ENCODE peak calls at places on chromosome 12, in ten cellular contexts. One of them, this sample, is unnamed.
A peak's percentile ranks its signal among the peaks of the same experiment; 100 is the strongest.

GRCh38 chr12:6089041-6089823 is 35.2 kb downstream of the VWF start:
- DNase-seq in A549: peak; percentile 22
- DNase-seq in MM.1S: peak; percentile 48
- DNase-seq in heart right ventricle: no peak
- DNase-seq in GM23248: peak; percentile 84
- DNase-seq in mesendoderm: peak; percentile 75
- DNase-seq in CD8-positive, alpha-beta memory T cell: no peak
- DNase-seq in CD4-positive, CD25-positive, alpha-beta regulatory T cell: no peak
- DNase-seq in colonic mucosa: no peak
- DNase-seq in hepatocyte: peak; percentile 83
- DNase-seq in this sample: no peak

GRCh38 chr12:32240833-32241232 is 134.2 kb downstream of the BICD1 start:
- DNase-seq in A549: no peak
- DNase-seq in MM.1S: no peak
- DNase-seq in heart right ventricle: no peak
- DNase-seq in GM23248: peak; percentile 53
- DNase-seq in mesendoderm: no peak
- DNase-seq in CD8-positive, alpha-beta memory T cell: no peak
- DNase-seq in CD4-positive, CD25-positive, alpha-beta regulatory T cell: no peak
- DNase-seq in colonic mucosa: no peak
- DNase-seq in hepatocyte: no peak
- DNase-seq in this sample: peak; percentile 51

GRCh38 chr12:130948136-130948535 is 5.6 kb upstream of the ADGRD1 start:
- DNase-seq in A549: no peak
- DNase-seq in MM.1S: no peak
- DNase-seq in heart right ventricle: no peak
- DNase-seq in GM23248: no peak
- DNase-seq in mesendoderm: peak; percentile 67
- DNase-seq in CD8-positive, alpha-beta memory T cell: no peak
- DNase-seq in CD4-positive, CD25-positive, alpha-beta regulatory T cell: no peak
- DNase-seq in colonic mucosa: no peak
- DNase-seq in hepatocyte: no peak
- DNase-seq in this sample: no peak

GRCh38 chr12:5335059-5335458 is 96.8 kb upstream of the NTF3 start:
- DNase-seq in A549: no peak
- DNase-seq in MM.1S: no peak
- DNase-seq in heart right ventricle: no peak
- DNase-seq in GM23248: peak; percentile 29
- DNase-seq in mesendoderm: no peak
- DNase-seq in CD8-positive, alpha-beta memory T cell: no peak
- DNase-seq in CD4-positive, CD25-positive, alpha-beta regulatory T cell: no peak
- DNase-seq in colonic mucosa: no peak
- DNase-seq in hepatocyte: no peak
- DNase-seq in this sample: no peak

GRCh38 chr12:92432724-92433281 is 270.0 kb upstream of the PLEKHG7 start:
- DNase-seq in A549: no peak
- DNase-seq in MM.1S: peak; percentile 82
- DNase-seq in heart right ventricle: no peak
- DNase-seq in GM23248: no peak
- DNase-seq in mesendoderm: no peak
- DNase-seq in CD8-positive, alpha-beta memory T cell: no peak
- DNase-seq in CD4-positive, CD25-positive, alpha-beta regulatory T cell: no peak
- DNase-seq in colonic mucosa: no peak
- DNase-seq in hepatocyte: no peak
- DNase-seq in this sample: no peak

GRCh38 chr12:111781085-111781658 is 14.4 kb downstream of the ALDH2 start:
- DNase-seq in A549: no peak
- DNase-seq in MM.1S: no peak
- DNase-seq in heart right ventricle: no peak
- DNase-seq in GM23248: no peak
- DNase-seq in mesendoderm: no peak
- DNase-seq in CD8-positive, alpha-beta memory T cell: no peak
- DNase-seq in CD4-positive, CD25-positive, alpha-beta regulatory T cell: no peak
- DNase-seq in colonic mucosa: no peak
- DNase-seq in hepatocyte: no peak
- DNase-seq in this sample: no peak

GRCh38 chr12:117875652-117876491 is 92.9 kb downstream of the KSR2 start:
- DNase-seq in A549: no peak
- DNase-seq in MM.1S: no peak
- DNase-seq in heart right ventricle: no peak
- DNase-seq in GM23248: peak; percentile 35
- DNase-seq in mesendoderm: peak; percentile 96
- DNase-seq in CD8-positive, alpha-beta memory T cell: peak; percentile 20
- DNase-seq in CD4-positive, CD25-positive, alpha-beta regulatory T cell: peak; percentile 35
- DNase-seq in colonic mucosa: no peak
- DNase-seq in hepatocyte: peak; percentile 53
- DNase-seq in this sample: peak; percentile 51

GRCh38 chr12:41962171-41962572 is 182.5 kb downstream of the GXYLT1 start:
- DNase-seq in A549: no peak
- DNase-seq in MM.1S: no peak
- DNase-seq in heart right ventricle: no peak
- DNase-seq in GM23248: no peak
- DNase-seq in mesendoderm: no peak
- DNase-seq in CD8-positive, alpha-beta memory T cell: no peak
- DNase-seq in CD4-positive, CD25-positive, alpha-beta regulatory T cell: no peak
- DNase-seq in colonic mucosa: no peak
- DNase-seq in hepatocyte: no peak
- DNase-seq in this sample: no peak

GRCh38 chr12:65840793-65841670 is 16.7 kb downstream of the HMGA2 start:
- DNase-seq in A549: no peak
- DNase-seq in MM.1S: no peak
- DNase-seq in heart right ventricle: no peak
- DNase-seq in GM23248: no peak
- DNase-seq in mesendoderm: peak; percentile 67
- DNase-seq in CD8-positive, alpha-beta memory T cell: no peak
- DNase-seq in CD4-positive, CD25-positive, alpha-beta regulatory T cell: no peak
- DNase-seq in colonic mucosa: no peak
- DNase-seq in hepatocyte: no peak
- DNase-seq in this sample: peak; percentile 22

GRCh38 chr12:98998697-98999299 is 353.7 kb downstream of the APAF1 start:
- DNase-seq in A549: peak; percentile 47
- DNase-seq in MM.1S: peak; percentile 68
- DNase-seq in heart right ventricle: no peak
- DNase-seq in GM23248: peak; percentile 68
- DNase-seq in mesendoderm: peak; percentile 47
- DNase-seq in CD8-positive, alpha-beta memory T cell: no peak
- DNase-seq in CD4-positive, CD25-positive, alpha-beta regulatory T cell: no peak
- DNase-seq in colonic mucosa: no peak
- DNase-seq in hepatocyte: peak; percentile 61
- DNase-seq in this sample: peak; percentile 62

GRCh38 chr12:95582230-95583058 is 31.2 kb upstream of the USP44 start:
- DNase-seq in A549: peak; percentile 75
- DNase-seq in MM.1S: no peak
- DNase-seq in heart right ventricle: no peak
- DNase-seq in GM23248: peak; percentile 73
- DNase-seq in mesendoderm: peak; percentile 49
- DNase-seq in CD8-positive, alpha-beta memory T cell: no peak
- DNase-seq in CD4-positive, CD25-positive, alpha-beta regulatory T cell: no peak
- DNase-seq in colonic mucosa: no peak
- DNase-seq in hepatocyte: peak; percentile 66
- DNase-seq in this sample: no peak

GRCh38 chr12:2084553-2085296 is 31.9 kb downstream of the CACNA1C start:
- DNase-seq in A549: no peak
- DNase-seq in MM.1S: no peak
- DNase-seq in heart right ventricle: peak; percentile 40
- DNase-seq in GM23248: peak; percentile 96
- DNase-seq in mesendoderm: no peak
- DNase-seq in CD8-positive, alpha-beta memory T cell: no peak
- DNase-seq in CD4-positive, CD25-positive, alpha-beta regulatory T cell: no peak
- DNase-seq in colonic mucosa: no peak
- DNase-seq in hepatocyte: no peak
- DNase-seq in this sample: no peak

GRCh38 chr12:91492648-91493047 is 310.0 kb upstream of the DCN start:
- DNase-seq in A549: no peak
- DNase-seq in MM.1S: no peak
- DNase-seq in heart right ventricle: no peak
- DNase-seq in GM23248: no peak
- DNase-seq in mesendoderm: no peak
- DNase-seq in CD8-positive, alpha-beta memory T cell: no peak
- DNase-seq in CD4-positive, CD25-positive, alpha-beta regulatory T cell: no peak
- DNase-seq in colonic mucosa: peak; percentile 50
- DNase-seq in hepatocyte: peak; percentile 5
- DNase-seq in this sample: no peak

GRCh38 chr12:57404966-57405640 is 25.7 kb downstream of the R3HDM2 start:
- DNase-seq in A549: no peak
- DNase-seq in MM.1S: no peak
- DNase-seq in heart right ventricle: no peak
- DNase-seq in GM23248: no peak
- DNase-seq in mesendoderm: no peak
- DNase-seq in CD8-positive, alpha-beta memory T cell: no peak
- DNase-seq in CD4-positive, CD25-positive, alpha-beta regulatory T cell: no peak
- DNase-seq in colonic mucosa: no peak
- DNase-seq in hepatocyte: no peak
- DNase-seq in this sample: no peak

GRCh38 chr12:19338405-19338804 is 100.9 kb upstream of the AEBP2 start:
- DNase-seq in A549: no peak
- DNase-seq in MM.1S: no peak
- DNase-seq in heart right ventricle: no peak
- DNase-seq in GM23248: peak; percentile 8
- DNase-seq in mesendoderm: no peak
- DNase-seq in CD8-positive, alpha-beta memory T cell: no peak
- DNase-seq in CD4-positive, CD25-positive, alpha-beta regulatory T cell: no peak
- DNase-seq in colonic mucosa: no peak
- DNase-seq in hepatocyte: no peak
- DNase-seq in this sample: no peak

GRCh38 chr12:116133609-116134214 is 143.8 kb downstream of the MED13L start:
- DNase-seq in A549: no peak
- DNase-seq in MM.1S: no peak
- DNase-seq in heart right ventricle: no peak
- DNase-seq in GM23248: no peak
- DNase-seq in mesendoderm: no peak
- DNase-seq in CD8-positive, alpha-beta memory T cell: no peak
- DNase-seq in CD4-positive, CD25-positive, alpha-beta regulatory T cell: no peak
- DNase-seq in colonic mucosa: no peak
- DNase-seq in hepatocyte: no peak
- DNase-seq in this sample: no peak
- H3K4me1 ChIP-seq in A549: peaks cover 74% of the 10 kb centered on the region
- H3K4me1 ChIP-seq in MM.1S: no peaks in the 10 kb centered on the region
- H3K4me1 ChIP-seq in heart right ventricle: peaks cover 77% of the 10 kb centered on the region
- H3K4me1 ChIP-seq in GM23248: peaks cover 70% of the 10 kb centered on the region
- H3K4me1 ChIP-seq in mesendoderm: peaks cover 5% of the 10 kb centered on the region
- H3K4me1 ChIP-seq in CD8-positive, alpha-beta memory T cell: peaks cover 29% of the 10 kb centered on the region
- H3K4me1 ChIP-seq in CD4-positive, CD25-positive, alpha-beta regulatory T cell: peaks cover 12% of the 10 kb centered on the region
- H3K4me1 ChIP-seq in colonic mucosa: peaks cover 8% of the 10 kb centered on the region
- H3K4me1 ChIP-seq in hepatocyte: peaks cover 25% of the 10 kb centered on the region
- H3K4me1 ChIP-seq in this sample: peaks cover 40% of the 10 kb centered on the region

DNA sequence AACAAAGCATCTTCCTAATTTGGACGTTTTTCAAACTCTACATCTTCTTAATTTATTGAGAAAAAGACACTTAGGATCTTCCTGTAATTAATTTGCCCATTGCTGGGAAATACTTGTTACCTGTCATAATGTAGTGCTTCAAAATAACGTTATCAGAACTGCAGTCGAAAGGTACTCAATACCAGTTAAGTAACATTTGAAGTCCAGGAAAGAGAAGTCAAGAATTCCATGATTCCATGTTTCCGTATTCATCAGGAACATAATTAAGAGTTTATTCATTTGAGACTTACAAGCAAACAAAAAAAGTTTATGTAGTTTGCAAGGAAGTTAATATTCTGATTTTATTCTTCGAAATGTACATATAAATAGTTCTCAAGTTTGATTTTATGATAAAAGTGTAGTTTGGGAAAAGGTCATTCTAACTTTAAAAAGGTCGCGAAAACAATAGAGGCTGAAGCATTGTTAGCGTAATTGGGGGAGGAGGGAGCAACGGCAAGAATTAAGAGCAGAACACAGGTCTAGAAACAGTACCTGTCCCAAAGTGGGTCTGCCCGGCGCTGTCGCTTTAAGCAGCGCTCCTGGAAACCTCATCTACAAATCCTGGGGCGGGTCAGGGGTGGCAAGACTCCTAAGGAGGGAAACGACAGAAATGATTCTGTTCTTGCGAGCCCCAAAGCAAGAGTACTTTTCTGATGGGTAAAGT is 1.2 kb upstream of the KCNMB4 start:
- DNase-seq in A549: peak; percentile 19
- DNase-seq in MM.1S: no peak
- DNase-seq in heart right ventricle: no peak
- DNase-seq in GM23248: no peak
- DNase-seq in mesendoderm: no peak
- DNase-seq in CD8-positive, alpha-beta memory T cell: peak; percentile 11
- DNase-seq in CD4-positive, CD25-positive, alpha-beta regulatory T cell: no peak
- DNase-seq in colonic mucosa: peak; percentile 22
- DNase-seq in hepatocyte: no peak
- DNase-seq in this sample: no peak
- H3K4me3 ChIP-seq in A549: peak overlapping the region; percentile 79
- H3K4me3 ChIP-seq in MM.1S: peak overlapping the region; percentile 86
- H3K4me3 ChIP-seq in heart right ventricle: peak overlapping the region; percentile 89
- H3K4me3 ChIP-seq in GM23248: peak overlapping the region; percentile 93
- H3K4me3 ChIP-seq in mesendoderm: peak overlapping the region; percentile 30
- H3K4me3 ChIP-seq in CD8-positive, alpha-beta memory T cell: peak overlapping the region; percentile 52
- H3K4me3 ChIP-seq in CD4-positive, CD25-positive, alpha-beta regulatory T cell: peak overlapping the region; percentile 23
- H3K4me3 ChIP-seq in colonic mucosa: peak overlapping the region; percentile 65
- H3K4me3 ChIP-seq in hepatocyte: no peak overlapping the region
- H3K4me3 ChIP-seq in this sample: peak overlapping the region; percentile 52

GRCh38 chr12:120834489-120835303 is 69.5 kb downstream of the SPPL3 start:
- DNase-seq in A549: no peak
- DNase-seq in MM.1S: peak; percentile 29
- DNase-seq in heart right ventricle: no peak
- DNase-seq in GM23248: no peak
- DNase-seq in mesendoderm: no peak
- DNase-seq in CD8-positive, alpha-beta memory T cell: no peak
- DNase-seq in CD4-positive, CD25-positive, alpha-beta regulatory T cell: no peak
- DNase-seq in colonic mucosa: no peak
- DNase-seq in hepatocyte: no peak
- DNase-seq in this sample: no peak
- H3K4me1 ChIP-seq in A549: peaks cover 14% of the 10 kb centered on the region
- H3K4me1 ChIP-seq in MM.1S: peaks cover 50% of the 10 kb centered on the region
- H3K4me1 ChIP-seq in heart right ventricle: peaks cover 59% of the 10 kb centered on the region
- H3K4me1 ChIP-seq in GM23248: peaks cover 20% of the 10 kb centered on the region
- H3K4me1 ChIP-seq in mesendoderm: peaks cover 3% of the 10 kb centered on the region
- H3K4me1 ChIP-seq in CD8-positive, alpha-beta memory T cell: peaks cover 50% of the 10 kb centered on the region
- H3K4me1 ChIP-seq in CD4-positive, CD25-positive, alpha-beta regulatory T cell: peaks cover 22% of the 10 kb centered on the region
- H3K4me1 ChIP-seq in colonic mucosa: no peaks in the 10 kb centered on the region
- H3K4me1 ChIP-seq in hepatocyte: peaks cover 36% of the 10 kb centered on the region
- H3K4me1 ChIP-seq in this sample: peaks cover 17% of the 10 kb centered on the region

DNA sequence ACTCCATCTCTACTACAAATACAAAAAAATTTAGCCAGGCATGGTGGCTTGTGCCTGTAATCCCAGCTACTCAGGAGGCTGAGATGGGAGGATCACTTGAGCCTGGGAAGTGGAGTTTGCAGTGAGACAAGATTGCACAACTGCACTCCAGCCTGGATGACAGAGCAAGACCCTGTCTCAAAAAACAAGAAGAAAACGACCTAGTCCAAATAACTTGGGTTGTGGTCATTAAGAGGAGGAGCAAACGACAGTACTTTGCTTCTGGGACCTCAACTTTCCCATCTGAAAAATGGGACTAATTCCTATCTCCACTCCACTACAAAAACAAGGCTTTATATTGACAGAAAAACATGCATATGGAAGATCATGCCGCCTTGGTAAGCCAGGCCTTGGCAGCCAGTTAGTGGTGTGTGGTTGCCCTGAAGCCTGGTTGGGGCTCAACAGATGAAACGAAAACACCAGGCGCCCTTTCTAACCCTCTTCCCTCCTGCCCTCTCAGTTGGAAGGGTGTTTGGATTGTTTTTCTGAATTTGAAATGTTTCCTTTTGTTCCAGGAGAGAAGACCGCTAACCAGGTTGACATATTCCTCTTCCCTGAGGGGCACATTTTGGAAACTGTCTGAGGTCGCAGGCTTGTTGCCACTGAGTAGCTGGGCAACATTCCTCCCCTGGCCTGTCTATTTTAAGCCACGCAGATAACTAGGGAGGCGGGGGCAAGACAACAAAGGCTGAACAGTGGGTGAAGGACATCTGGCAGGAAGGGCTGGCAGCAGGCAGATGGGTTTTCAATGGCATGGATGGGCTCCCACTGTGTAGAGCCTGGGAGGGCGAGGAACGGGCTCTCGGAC is 13.7 kb upstream of the VPS37B start:
- DNase-seq in A549: no peak
- DNase-seq in MM.1S: no peak
- DNase-seq in heart right ventricle: peak; percentile 76
- DNase-seq in GM23248: no peak
- DNase-seq in mesendoderm: no peak
- DNase-seq in CD8-positive, alpha-beta memory T cell: no peak
- DNase-seq in CD4-positive, CD25-positive, alpha-beta regulatory T cell: no peak
- DNase-seq in colonic mucosa: no peak
- DNase-seq in hepatocyte: no peak
- DNase-seq in this sample: no peak
- H3K4me3 ChIP-seq in A549: no peak overlapping the region
- H3K4me3 ChIP-seq in MM.1S: no peak overlapping the region
- H3K4me3 ChIP-seq in heart right ventricle: no peak overlapping the region
- H3K4me3 ChIP-seq in GM23248: no peak overlapping the region
- H3K4me3 ChIP-seq in mesendoderm: no peak overlapping the region
- H3K4me3 ChIP-seq in CD8-positive, alpha-beta memory T cell: no peak overlapping the region
- H3K4me3 ChIP-seq in CD4-positive, CD25-positive, alpha-beta regulatory T cell: no peak overlapping the region
- H3K4me3 ChIP-seq in colonic mucosa: no peak overlapping the region
- H3K4me3 ChIP-seq in hepatocyte: no peak overlapping the region
- H3K4me3 ChIP-seq in this sample: no peak overlapping the region